ENCODE peak calls at places on chromosomes 13 and 19, in ten cellular contexts. Y is GM23248; X is HCEC 1CT; F is CD4-positive, alpha-beta T cell; P is activated CD4-positive, alpha-beta T cell treated with anti-CD3 and anti-CD28 coated beads, Interleukin-2, amount 10 ng/mL, durations not matched to agents 7 days and 5 days; M is heart right ventricle; K is stimulated activated CD4-positive, alpha-beta T cell treated with anti-CD3 and anti-CD28 coated beads, Interleukin-1b, Interleukin-23, amount 100 ng/mL, for 1 hour; A is activated naive CD8-positive, alpha-beta T cell treated with anti-CD3 and anti-CD28 coated beads for 36 hours; V is NCI-H187 treated with DMSO at 0.1 percent for 48 hours; G is anterior cingulate cortex. D is an unnamed sample.

GRCh38 chr19:38204096-38204495 is 19.9 kb downstream of the DPF1 start:
- DNase-seq in Y (no peak), X (no peak), F (no peak), P (no peak), M (no peak), K (no peak), A (no peak), V (no peak), G (no peak), D (no peak)

GRCh38 chr13:97222934-97223710 is 989 bp downstream of the MBNL2 start:
- DNase-seq in Y (peak; percentile 67), X (peak; percentile 41), F (no peak), P (no peak), M (no peak), K (no peak), A (no peak), V (no peak), G (no peak), D (no peak)

GRCh38 chr19:15288146-15288963 is 44.0 kb downstream of the BRD4 start:
- DNase-seq in Y (peak; percentile 66), X (no peak), F (no peak), P (peak; percentile 14), M (no peak), K (no peak), A (peak; percentile 19), V (no peak), G (peak; percentile 83), D (peak; percentile 35)

GRCh38 chr13:78241278-78241919 is 322.8 kb upstream of the EDNRB start:
- DNase-seq in Y (peak; percentile 70), X (peak; percentile 81), F (no peak), P (peak; percentile 12), M (peak; percentile 14), K (no peak), A (peak; percentile 16), V (peak; percentile 11), G (no peak), D (no peak)

GRCh38 chr19:53010494-53010893 is 3.2 kb upstream of the ERVV-1 start:
- DNase-seq in Y (no peak), X (no peak), F (no peak), P (no peak), M (no peak), K (no peak), A (no peak), V (no peak), G (no peak), D (no peak)

GRCh38 chr19:13053761-13054604 is 48.7 kb downstream of the LYL1 start:
- DNase-seq in Y (peak; percentile 95), X (peak; percentile 86), F (no peak), P (no peak), M (peak; percentile 93), K (no peak), A (no peak), V (no peak), G (peak; percentile 44), D (peak; percentile 83)

GRCh38 chr13:99556867-99557443 is 55.7 kb downstream of the TM9SF2 start:
- DNase-seq in Y (no peak), X (no peak), F (no peak), P (no peak), M (no peak), K (no peak), A (no peak), V (no peak), G (no peak), D (no peak)

GRCh38 chr13:46124531-46124966 is 19.7 kb upstream of the CPB2 start:
- DNase-seq in Y (no peak), X (no peak), F (no peak), P (peak; percentile 15), M (no peak), K (no peak), A (peak; percentile 12), V (no peak), G (no peak), D (no peak)

GRCh38 chr19:41564515-41565383 is 11.2 kb upstream of the CEACAM21 start:
- DNase-seq in Y (peak; percentile 47), X (no peak), F (no peak), P (no peak), M (no peak), K (no peak), A (no peak), V (no peak), G (no peak), D (no peak)

GRCh38 chr19:46842791-46843190 is 7.9 kb downstream of the AP2S1 start:
- DNase-seq in Y (no peak), X (no peak), F (no peak), P (no peak), M (no peak), K (no peak), A (no peak), V (no peak), G (no peak), D (no peak)

GRCh38 chr19:15300533-15301194 is 31.7 kb downstream of the BRD4 start:
- DNase-seq in Y (peak; percentile 93), X (peak; percentile 84), F (no peak), P (peak; percentile 22), M (no peak), K (no peak), A (peak; percentile 26), V (no peak), G (no peak), D (no peak)

GRCh38 chr19:18733196-18733647 is 49.7 kb downstream of the CRTC1 start:
- DNase-seq in Y (no peak), X (no peak), F (no peak), P (no peak), M (peak; percentile 58), K (no peak), A (no peak), V (no peak), G (no peak), D (no peak)

GRCh38 chr13:50140153-50140552 is 124.9 kb downstream of the KCNRG start:
- DNase-seq in Y (peak; percentile 25), X (no peak), F (no peak), P (no peak), M (no peak), K (no peak), A (no peak), V (no peak), G (no peak), D (no peak)

GRCh38 chr19:13277104-13277809 is 127.0 kb downstream of the IER2 start:
- DNase-seq in Y (peak; percentile 81), X (peak; percentile 51), F (peak; percentile 47), P (peak; percentile 85), M (peak; percentile 29), K (peak; percentile 37), A (peak; percentile 56), V (no peak), G (peak; percentile 33), D (peak; percentile 79)

GRCh38 chr13:42876810-42877550 is 95.6 kb downstream of the FAM216B start:
- DNase-seq in Y (peak; percentile 85), X (peak; percentile 79), F (no peak), P (no peak), M (no peak), K (no peak), A (no peak), V (peak; percentile 46), G (no peak), D (no peak)

GRCh38 chr19:17402982-17403855 is 2.2 kb downstream of the BST2 start:
- DNase-seq in Y (peak; percentile 49), X (no peak), F (peak; percentile 33), P (peak; percentile 54), M (peak; percentile 48), K (no peak), A (peak; percentile 41), V (no peak), G (no peak), D (no peak)

GRCh38 chr19:42280761-42281174 is 11.7 kb downstream of the CIC start:
- DNase-seq in Y (peak; percentile 77), X (peak; percentile 38), F (no peak), P (no peak), M (peak; percentile 62), K (no peak), A (peak; percentile 50), V (no peak), G (peak; percentile 82), D (no peak)

GRCh38 chr13:87535911-87536310 is 135.3 kb upstream of the SLITRK5 start:
- DNase-seq in Y (no peak), X (no peak), F (no peak), P (no peak), M (no peak), K (no peak), A (no peak), V (no peak), G (no peak), D (no peak)

GRCh38 chr13:90156390-90156789 is 1191.1 kb upstream of the MIR17HG start:
- DNase-seq in Y (no peak), X (no peak), F (no peak), P (no peak), M (no peak), K (no peak), A (no peak), V (no peak), G (no peak), D (no peak)

GRCh38 chr19:42325896-42326771 is 699 bp downstream of the MEGF8 start:
- DNase-seq in Y (peak; percentile 51), X (no peak), F (no peak), P (peak; percentile 28), M (no peak), K (no peak), A (peak; percentile 44), V (no peak), G (no peak), D (no peak)

GRCh38 chr13:39385154-39385553 is 217.8 kb downstream of the LHFPL6 start:
- DNase-seq in Y (peak; percentile 27), X (no peak), F (no peak), P (no peak), M (no peak), K (no peak), A (no peak), V (no peak), G (no peak), D (no peak)

GRCh38 chr19:48639483-48640375 is 2.5 kb upstream of the DBP start:
- DNase-seq in Y (no peak), X (no peak), F (no peak), P (no peak), M (no peak), K (no peak), A (no peak), V (no peak), G (no peak), D (no peak)

GRCh38 chr19:18737954-18738351 is 53.2 kb downstream of the COMP start:
- DNase-seq in Y (no peak), X (no peak), F (no peak), P (no peak), M (no peak), K (no peak), A (no peak), V (no peak), G (no peak), D (no peak)

GRCh38 chr13:75480691-75481175 is 1.2 kb downstream of the TBC1D4 start:
- DNase-seq in Y (peak; percentile 61), X (peak; percentile 54), F (no peak), P (peak; percentile 19), M (peak; percentile 59), K (no peak), A (peak; percentile 35), V (no peak), G (no peak), D (peak; percentile 16)

GRCh38 chr19:4987286-4987685 is 18.4 kb downstream of the KDM4B start:
- DNase-seq in Y (no peak), X (no peak), F (no peak), P (no peak), M (no peak), K (no peak), A (no peak), V (no peak), G (no peak), D (no peak)

GRCh38 chr13:94120878-94121277 is 358.6 kb downstream of the DCT start:
- DNase-seq in Y (no peak), X (no peak), F (no peak), P (no peak), M (no peak), K (no peak), A (no peak), V (no peak), G (no peak), D (no peak)

GRCh38 chr19:54206831-54207177 is 6.1 kb downstream of the RPS9 start:
- DNase-seq in Y (no peak), X (no peak), F (no peak), P (no peak), M (no peak), K (no peak), A (no peak), V (no peak), G (no peak), D (no peak)

GRCh38 chr19:47429140-47429793 is 9.9 kb upstream of the MEIS3 start:
- DNase-seq in Y (no peak), X (no peak), F (no peak), P (no peak), M (no peak), K (no peak), A (no peak), V (no peak), G (no peak), D (no peak)

D was measured in tibial nerve.